ENCODE peak calls at places on chromosomes 5 and 9, in ten cellular contexts. O, C, V, I, K, G, E, Z, X and T are unnamed samples. For H3K36me3, the result is how much of the 10 kb centered on the place peaks cover.

GRCh38 chr9:132857601-132858342 is 20.3 kb downstream of the AK8 start:
- DNase-seq in O (no peak), C (peak), V (peak), I (peak), K (no peak), G (no peak), E (no peak), Z (no peak), X (no peak), T (peak)

GRCh38 chr5:71828641-71829040 is 109.6 kb downstream of the CARTPT start:
- DNase-seq in O (no peak), C (no peak), V (no peak), I (no peak), K (peak), G (no peak), E (no peak), Z (no peak), X (no peak), T (no peak)

GRCh38 chr9:136651859-136652258 is 10.9 kb upstream of the EGFL7 start:
- DNase-seq in O (no peak), C (no peak), V (no peak), I (no peak), K (no peak), G (no peak), E (no peak), Z (no peak), X (no peak), T (no peak)

GRCh38 chr5:78601622-78602314 is 46.8 kb downstream of the LHFPL2 start:
- DNase-seq in O (no peak), C (no peak), V (no peak), I (no peak), K (no peak), G (no peak), E (no peak), Z (no peak), X (no peak), T (no peak)

GRCh38 chr5:171454549-171454948 is 35.1 kb downstream of the FGF18 start:
- DNase-seq in O (no peak), C (no peak), V (no peak), I (no peak), K (no peak), G (no peak), E (no peak), Z (no peak), X (no peak), T (no peak)

GRCh38 chr9:16030513-16031185 is 477.8 kb downstream of the CCDC171 start:
- DNase-seq in O (no peak), C (peak), V (no peak), I (peak), K (peak), G (no peak), E (no peak), Z (no peak), X (no peak), T (no peak)

GRCh38 chr5:54904425-54904824 is 81.0 kb downstream of the ESM1 start:
- DNase-seq in O (no peak), C (peak), V (no peak), I (no peak), K (peak), G (no peak), E (no peak), Z (no peak), X (no peak), T (no peak)

GRCh38 chr5:123089572-123089970 is 530 bp downstream of the PRDM6 start:
- DNase-seq in O (no peak), C (peak), V (peak), I (no peak), K (peak), G (no peak), E (no peak), Z (no peak), X (no peak), T (no peak)

GRCh38 chr5:4191703-4192102 is 596.1 kb downstream of the IRX1 start:
- DNase-seq in O (no peak), C (no peak), V (no peak), I (no peak), K (no peak), G (no peak), E (no peak), Z (no peak), X (no peak), T (no peak)

GRCh38 chr9:87436694-87437093 is 61.0 kb upstream of the DAPK1 start:
- DNase-seq in O (no peak), C (peak), V (no peak), I (no peak), K (no peak), G (no peak), E (no peak), Z (no peak), X (no peak), T (no peak)

GRCh38 chr5:176387384-176387925 is 943 bp downstream of the NOP16 start:
- DNase-seq in O (no peak), C (no peak), V (peak), I (no peak), K (no peak), G (no peak), E (no peak), Z (no peak), X (no peak), T (no peak)

GRCh38 chr5:18314192-18314778 is 680.0 kb downstream of the TAF11L14 start:
- DNase-seq in O (no peak), C (peak), V (no peak), I (peak), K (no peak), G (no peak), E (peak), Z (no peak), X (no peak), T (no peak)
- TF ChIP-seq CTCF in O (peak), C (peak), V (peak), I (peak), K (peak), G (peak), E (peak), Z (peak), X (peak), T (peak)

GRCh38 chr5:150498971-150499370 is 9.0 kb upstream of the NDST1 start:
- DNase-seq in O (no peak), C (no peak), V (no peak), I (no peak), K (no peak), G (no peak), E (no peak), Z (no peak), X (no peak), T (no peak)
- H3K36me3 ChIP-seq in O (under half), C (under half), V (under half), I (under half), K (under half), G (under half), E (under half), Z (under half), X (under half), T (under half)

DNA sequence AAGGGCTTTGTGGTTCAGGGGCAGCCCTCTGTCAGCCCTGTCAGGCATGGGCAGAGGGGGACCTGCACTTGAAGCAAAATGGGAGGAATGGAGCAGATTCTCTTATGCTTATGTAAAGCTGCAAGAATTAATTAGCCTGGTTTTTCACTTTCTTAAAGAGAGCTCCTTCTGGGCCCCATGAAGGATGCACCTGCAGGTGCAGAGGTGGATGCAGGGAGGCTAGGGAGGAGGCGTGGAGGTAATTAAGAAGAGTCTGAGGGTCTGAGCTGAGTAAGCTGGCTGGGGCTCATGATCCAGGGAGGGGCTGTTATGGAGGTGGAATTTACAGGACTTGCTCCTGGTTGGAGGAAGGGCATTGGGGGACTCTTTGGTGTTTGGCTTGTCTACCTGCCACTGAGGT is 22.0 kb downstream of the NSG2 start:
- DNase-seq in O (no peak), C (no peak), V (no peak), I (no peak), K (no peak), G (no peak), E (no peak), Z (no peak), X (no peak), T (no peak)
- H3K27ac ChIP-seq in O (no peak), C (no peak), V (no peak), I (no peak), K (no peak), G (no peak), E (no peak), Z (no peak), X (no peak), T (no peak)

GRCh38 chr9:19408693-19409405 is at the start of gene ACER2:
- DNase-seq in O (peak), C (peak), V (peak), I (peak), K (peak), G (peak), E (peak), Z (peak), X (peak), T (peak)
- TF ChIP-seq CTCF in O (no peak), C (peak), V (peak), I (peak), K (no peak), G (no peak), E (no peak), Z (peak), X (no peak), T (no peak)

DNA sequence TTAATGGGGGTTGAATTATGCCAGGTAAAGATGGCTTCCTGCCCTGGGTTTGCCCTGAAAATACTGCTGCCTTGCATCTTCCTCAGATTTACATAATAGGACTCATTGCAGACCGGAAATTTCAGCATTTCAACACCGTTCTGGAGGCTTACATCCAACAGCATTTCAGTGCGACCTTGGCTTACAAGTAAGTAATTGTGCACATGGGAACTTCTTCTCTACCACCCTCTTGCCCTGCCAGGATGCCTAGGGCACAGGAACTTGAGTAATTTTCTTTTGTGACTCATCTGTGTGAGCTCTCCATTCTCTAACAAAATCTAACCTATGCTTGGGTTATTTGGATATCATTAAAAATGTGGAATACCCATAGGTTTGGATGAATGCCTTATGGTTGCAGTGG is 80.2 kb downstream of the DOCK2 start:
- DNase-seq in O (no peak), C (peak), V (no peak), I (no peak), K (peak), G (no peak), E (no peak), Z (peak), X (no peak), T (no peak)
- H3K36me3 ChIP-seq in O (under half), C (under half), V (under half), I (under half), K (under half), G (under half), E (under half), Z (under half), X (under half), T (half or more)